ENCODE peak calls at places on chromosome 19, in six cellular contexts. L is CD8-positive, alpha-beta T cell; A is neuronal stem cell; T is K562; U is psoas muscle; N is heart right ventricle. R is an unnamed sample. For H3K4me1, the result is how much of the 10 kb centered on the place peaks cover.

GRCh38 chr19:21611659-21612402 is 106.4 kb downstream of the ZNF429 start:
- DNase-seq in L (no peak), A (no peak), T (peak), U (no peak), N (no peak), R (no peak)

GRCh38 chr19:15318241-15318691 is 14.1 kb downstream of the BRD4 start:
- DNase-seq in L (no peak), A (no peak), T (no peak), U (no peak), N (no peak), R (no peak)

GRCh38 chr19:45492627-45493470 is 4.0 kb downstream of the RTN2 start:
- DNase-seq in L (no peak), A (no peak), T (peak), U (peak), N (peak), R (no peak)

GRCh38 chr19:3154957-3155736 is 19.3 kb downstream of the GNA15 start:
- DNase-seq in L (peak), A (no peak), T (peak), U (peak), N (peak), R (peak)

GRCh38 chr19:47310323-47310722 is 662 bp downstream of the C5AR1 start:
- DNase-seq in L (no peak), A (no peak), T (no peak), U (no peak), N (no peak), R (no peak)

GRCh38 chr19:29683009-29683408 is 17.7 kb downstream of the PLEKHF1 start:
- DNase-seq in L (no peak), A (peak), T (peak), U (no peak), N (no peak), R (peak)

GRCh38 chr19:40523322-40524047 is 53.2 kb upstream of the SHKBP1 start:
- DNase-seq in L (no peak), A (peak), T (peak), U (peak), N (peak), R (peak)

GRCh38 chr19:45640849-45641273 is 1.7 kb upstream of the EML2 start:
- DNase-seq in L (no peak), A (no peak), T (peak), U (no peak), N (peak), R (no peak)

GRCh38 chr19:29121684-29122083 is 91.3 kb downstream of the UQCRFS1 start:
- DNase-seq in L (no peak), A (no peak), T (peak), U (peak), N (no peak), R (no peak)

GRCh38 chr19:31351212-31352193 is 2.3 kb upstream of the TSHZ3 start:
- DNase-seq in L (no peak), A (no peak), T (no peak), U (peak), N (peak), R (peak)

GRCh38 chr19:18869781-18870530 is 26.0 kb downstream of the CERS1 start:
- DNase-seq in L (no peak), A (no peak), T (no peak), U (peak), N (no peak), R (peak)

GRCh38 chr19:47430041-47430802 is 10.9 kb upstream of the MEIS3 start:
- DNase-seq in L (no peak), A (no peak), T (no peak), U (no peak), N (no peak), R (no peak)

GRCh38 chr19:57820599-57820998 is 5.9 kb upstream of the ZNF552 start:
- DNase-seq in L (no peak), A (no peak), T (no peak), U (no peak), N (no peak), R (no peak)
- H3K4me1 ChIP-seq in L (under half), A (under half), T (under half), U (under half), N (under half), R (under half)

DNA sequence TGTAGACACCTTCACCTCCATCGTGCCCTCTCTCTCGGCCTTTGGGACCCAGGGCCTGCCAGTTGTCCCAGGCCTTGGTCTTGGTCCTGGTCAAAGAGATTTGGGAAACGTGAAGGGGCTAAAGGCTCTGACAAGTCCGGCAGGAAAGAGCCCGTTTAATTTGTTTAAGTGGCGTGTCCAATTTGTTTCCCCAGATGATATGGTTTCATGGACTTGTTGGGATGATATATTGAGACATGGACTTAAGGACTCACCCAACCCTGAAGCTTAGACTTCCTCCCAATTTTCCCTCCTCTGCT is 2.7 kb downstream of the CLEC11A start:
- DNase-seq in L (no peak), A (no peak), T (no peak), U (no peak), N (no peak), R (no peak)
- H3K4me1 ChIP-seq in L (under half), A (under half), T (under half), U (under half), N (under half), R (under half)

DNA sequence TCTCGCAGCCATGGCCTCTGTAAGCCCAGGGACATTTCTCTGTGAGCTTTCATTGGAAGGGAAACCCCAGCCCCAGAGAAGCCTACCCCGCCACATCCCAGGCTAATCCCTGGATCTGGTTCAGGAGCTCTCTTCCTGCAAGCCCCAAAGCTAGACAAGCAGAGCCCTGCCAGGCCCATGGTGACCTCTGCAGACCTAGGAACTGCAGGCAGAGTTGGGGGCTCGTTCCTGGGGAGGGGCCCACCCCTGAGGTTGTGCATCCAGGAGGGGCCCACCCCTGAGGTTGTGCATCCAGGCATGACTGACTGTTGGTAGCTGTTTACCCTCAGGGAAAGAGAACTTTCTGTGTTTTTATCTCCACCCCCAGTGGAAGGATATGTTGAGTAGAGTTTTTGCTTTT is 21.8 kb downstream of the KCTD15 start:
- DNase-seq in L (no peak), A (no peak), T (no peak), U (no peak), N (no peak), R (peak)
- H3K4me1 ChIP-seq in L (under half), A (under half), T (under half), U (under half), N (under half), R (under half)

GRCh38 chr19:38710928-38711725 is 33.1 kb downstream of the CAPN12 start:
- DNase-seq in L (no peak), A (no peak), T (no peak), U (peak), N (no peak), R (no peak)
- H3K4me1 ChIP-seq in L (under half), A (under half), T (under half), U (half or more), N (half or more), R (under half)

DNA sequence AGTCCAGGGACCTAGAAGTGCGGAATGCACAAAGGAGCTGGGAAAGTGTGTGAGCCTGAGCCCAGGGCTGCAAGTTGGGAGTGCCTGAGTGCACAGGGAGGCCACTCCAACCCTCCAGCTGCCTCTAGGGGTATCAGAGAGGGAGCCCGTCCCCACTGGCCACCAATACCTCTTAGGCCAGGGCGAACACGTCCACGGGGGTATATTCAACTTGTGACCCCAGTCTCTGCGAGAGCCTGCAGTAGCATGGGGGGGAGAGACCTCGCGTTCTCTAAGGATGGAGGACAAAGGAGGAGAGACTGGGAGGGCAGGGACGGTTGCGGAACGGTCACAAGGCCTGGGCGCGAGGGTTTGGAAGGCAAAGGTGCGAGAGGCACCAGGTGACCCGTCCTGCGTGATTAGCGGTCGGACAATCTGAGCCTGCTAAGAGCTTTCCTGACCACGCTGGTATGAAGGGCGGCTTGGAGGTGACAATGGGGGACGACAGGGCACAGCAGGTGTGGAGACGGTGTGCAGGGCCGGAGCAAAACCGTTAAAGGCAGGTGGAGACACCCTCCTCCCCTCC is 676 bp downstream of the CD320 start:
- DNase-seq in L (no peak), A (no peak), T (peak), U (peak), N (no peak), R (peak)
- H3K4me1 ChIP-seq in L (under half), A (under half), T (under half), U (under half), N (half or more), R (under half)

GRCh38 chr19:4393947-4394590 is 6.3 kb downstream of the SH3GL1 start:
- DNase-seq in L (no peak), A (no peak), T (no peak), U (no peak), N (no peak), R (no peak)

GRCh38 chr19:4390862-4391693 is 9.3 kb downstream of the SH3GL1 start:
- DNase-seq in L (no peak), A (no peak), T (no peak), U (peak), N (no peak), R (no peak)

GRCh38 chr19:4390017-4390861 is 10.1 kb downstream of the SH3GL1 start:
- DNase-seq in L (no peak), A (no peak), T (no peak), U (peak), N (no peak), R (peak)

GRCh38 chr19:4389511-4390016 is 10.8 kb downstream of the SH3GL1 start:
- DNase-seq in L (no peak), A (no peak), T (no peak), U (peak), N (no peak), R (no peak)

DNA sequence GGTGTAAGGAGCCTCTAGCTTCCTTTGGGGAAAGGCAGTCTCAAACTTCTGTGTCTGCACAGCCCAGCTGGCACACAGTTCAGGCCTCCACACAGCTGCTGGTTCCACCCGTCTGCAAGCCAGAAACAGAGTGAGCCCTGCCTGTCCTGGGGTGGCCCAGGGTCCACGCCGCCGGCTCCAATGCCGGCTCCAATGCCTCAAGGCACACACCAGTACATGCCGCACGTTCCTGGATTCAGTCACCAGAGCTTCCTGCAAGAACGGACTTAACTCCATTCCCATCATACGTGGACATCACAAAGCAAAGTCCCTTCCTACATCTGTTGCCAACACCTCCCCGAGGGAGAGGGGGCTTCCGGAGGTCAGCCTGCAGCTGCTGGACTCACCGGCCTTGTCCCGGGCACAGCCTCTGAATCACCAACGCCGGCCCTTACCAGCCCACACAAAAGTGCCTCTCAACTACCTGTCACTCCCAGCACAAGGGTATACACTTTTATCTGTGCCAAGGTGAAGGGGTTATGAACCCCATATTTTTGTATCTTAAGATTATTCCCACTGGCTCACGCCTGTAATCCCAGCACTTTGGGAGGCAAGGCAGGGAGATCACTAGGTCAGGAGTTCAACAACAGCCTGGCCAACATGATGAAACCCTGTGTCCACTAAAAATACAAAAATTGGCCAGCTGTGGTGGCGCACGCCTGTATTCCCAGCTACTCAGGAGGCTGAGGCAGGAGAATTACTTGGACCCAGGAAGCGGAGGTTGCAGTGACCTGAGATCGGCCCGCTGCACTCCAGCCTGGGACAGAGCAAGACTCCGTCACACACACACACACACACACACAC is 8.4 kb downstream of the SH3GL1 start:
- DNase-seq in L (no peak), A (no peak), T (no peak), U (peak), N (peak), R (no peak)
- H3K4me1 ChIP-seq in L (under half), A (half or more), T (under half), U (half or more), N (half or more), R (under half)

GRCh38 chr19:58456111-58456510 is 4.7 kb downstream of the ZNF324B start:
- DNase-seq in L (no peak), A (no peak), T (no peak), U (no peak), N (no peak), R (peak)

GRCh38 chr19:58455306-58455705 is 3.9 kb downstream of the ZNF324B start:
- DNase-seq in L (no peak), A (no peak), T (no peak), U (no peak), N (no peak), R (no peak)

GRCh38 chr19:58450836-58451357 is 525 bp upstream of the ZNF324B start:
- DNase-seq in L (no peak), A (no peak), T (peak), U (no peak), N (no peak), R (no peak)

GRCh38 chr19:58453743-58454142 is 2.3 kb downstream of the ZNF324B start:
- DNase-seq in L (no peak), A (no peak), T (no peak), U (no peak), N (no peak), R (no peak)

DNA sequence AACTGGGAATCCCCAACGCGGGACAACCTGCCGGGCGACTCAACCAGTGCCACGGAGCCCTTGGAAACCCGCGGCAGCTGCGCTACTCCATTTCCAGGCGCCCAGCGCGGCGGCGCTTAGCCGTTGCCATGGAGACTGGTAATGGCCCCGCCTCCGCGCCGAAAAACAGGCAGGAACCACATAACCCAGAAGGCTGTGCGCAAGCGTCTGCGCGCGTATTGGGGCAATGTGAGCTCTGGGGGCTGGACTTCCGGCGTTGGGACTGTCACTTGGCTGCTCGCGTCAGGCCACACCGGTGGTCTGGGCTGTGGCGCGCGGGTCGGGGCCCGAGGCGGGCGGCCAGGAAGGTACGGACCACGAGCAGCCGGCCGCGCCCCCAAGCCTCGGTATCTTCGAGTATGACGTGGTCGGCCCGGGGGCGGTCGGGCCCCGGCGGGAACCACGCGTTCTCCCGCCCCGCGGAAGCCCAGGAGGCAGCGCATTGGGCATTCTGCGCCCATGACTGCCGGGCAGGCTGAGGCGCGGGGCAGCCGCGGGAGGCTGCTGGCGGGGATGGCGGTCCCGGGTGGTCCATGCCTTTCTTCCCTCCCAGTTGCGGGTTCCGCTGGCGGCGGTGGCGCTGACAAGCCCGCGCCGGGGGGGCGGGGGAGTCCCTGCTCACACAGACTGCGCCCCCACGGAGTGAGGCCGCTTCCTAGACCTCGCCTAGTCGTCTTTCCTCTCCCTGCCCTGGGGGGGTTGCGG is at the start of gene ZNF324B:
- DNase-seq in L (peak), A (peak), T (peak), U (peak), N (peak), R (peak)
- H3K4me1 ChIP-seq in L (under half), A (under half), T (under half), U (under half), N (under half), R (under half)

GRCh38 chr19:13100871-13101589 is 1.6 kb downstream of the LYL1 start:
- DNase-seq in L (no peak), A (no peak), T (peak), U (no peak), N (no peak), R (no peak)
- H3K4me1 ChIP-seq in L (half or more), A (under half), T (under half), U (under half), N (half or more), R (under half)

R was measured in aorta.